ENCODE peak calls at places on chromosome 7, in eight cellular contexts. M, L, C, U, J, T, A and K are unnamed samples.

GRCh38 chr7:89623018-89623672 is 531.1 kb upstream of the STEAP1 start:
- DNase-seq in M (peak), L (peak), C (no peak), U (peak), J (peak), T (no peak), A (no peak), K (no peak)

GRCh38 chr7:16813232-16813616 is 8.4 kb upstream of the AGR2 start:
- DNase-seq in M (peak), L (no peak), C (no peak), U (no peak), J (no peak), T (no peak), A (no peak), K (no peak)

GRCh38 chr7:20647908-20648776 is 32.7 kb downstream of the ABCB5 start:
- DNase-seq in M (no peak), L (peak), C (no peak), U (no peak), J (peak), T (no peak), A (peak), K (no peak)

GRCh38 chr7:157851501-157852067 is 514.8 kb downstream of the DNAJB6 start:
- DNase-seq in M (peak), L (no peak), C (peak), U (no peak), J (no peak), T (peak), A (no peak), K (peak)

GRCh38 chr7:144019457-144019856 is 19.3 kb downstream of the OR6B1 start:
- DNase-seq in M (peak), L (no peak), C (no peak), U (peak), J (no peak), T (no peak), A (no peak), K (no peak)

GRCh38 chr7:115822801-115823200 is 207.8 kb downstream of the TFEC start:
- DNase-seq in M (no peak), L (no peak), C (no peak), U (no peak), J (no peak), T (no peak), A (no peak), K (no peak)

GRCh38 chr7:101119876-101120275 is 7.0 kb upstream of the SERPINE1 start:
- DNase-seq in M (no peak), L (no peak), C (no peak), U (no peak), J (no peak), T (no peak), A (no peak), K (no peak)

GRCh38 chr7:15620491-15621185 is 58.8 kb upstream of the AGMO start:
- DNase-seq in M (no peak), L (no peak), C (no peak), U (no peak), J (no peak), T (no peak), A (no peak), K (no peak)

GRCh38 chr7:37405603-37406122 is 43.0 kb downstream of the ELMO1 start:
- DNase-seq in M (no peak), L (no peak), C (no peak), U (no peak), J (no peak), T (no peak), A (peak), K (no peak)

GRCh38 chr7:4015371-4015770 is 666.7 kb upstream of the FOXK1 start:
- DNase-seq in M (no peak), L (no peak), C (no peak), U (no peak), J (no peak), T (peak), A (no peak), K (no peak)

GRCh38 chr7:68247566-68247965 is 1250.9 kb downstream of the TYW1 start:
- DNase-seq in M (no peak), L (no peak), C (no peak), U (no peak), J (no peak), T (no peak), A (no peak), K (no peak)

GRCh38 chr7:57867884-57868701 is 418.1 kb downstream of the ZNF716 start:
- DNase-seq in M (no peak), L (no peak), C (peak), U (no peak), J (peak), T (no peak), A (no peak), K (no peak)
- TF ChIP-seq EP300 in M (no peak), L (no peak), C (no peak), U (no peak), J (no peak), T (no peak), A (no peak), K (no peak)

DNA sequence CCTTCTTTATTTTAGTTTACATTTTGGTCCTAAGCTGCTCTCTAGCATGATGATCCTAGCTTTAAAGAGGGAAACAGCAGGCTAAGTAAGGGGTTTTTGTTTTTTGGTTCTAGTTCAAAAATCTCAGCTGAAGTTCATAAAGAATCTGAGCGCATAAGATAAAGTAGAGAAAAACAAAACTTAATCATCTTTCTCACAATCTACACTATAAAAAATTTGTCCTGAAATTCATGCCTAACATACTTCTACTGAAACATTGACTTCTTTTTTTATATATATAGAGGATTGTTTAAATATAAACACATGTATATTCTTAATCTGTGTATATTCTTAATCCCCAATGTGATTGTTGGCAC is 6.9 kb upstream of the IGF2BP3 start:
- DNase-seq in M (no peak), L (no peak), C (no peak), U (no peak), J (no peak), T (no peak), A (no peak), K (no peak)
- TF ChIP-seq EP300 in M (no peak), L (no peak), C (no peak), U (no peak), J (no peak), T (no peak), A (no peak), K (no peak)

GRCh38 chr7:79736418-79736817 is 283.0 kb upstream of the MAGI2 start:
- DNase-seq in M (no peak), L (no peak), C (no peak), U (no peak), J (no peak), T (no peak), A (no peak), K (no peak)

GRCh38 chr7:79740076-79740475 is 286.6 kb upstream of the MAGI2 start:
- DNase-seq in M (no peak), L (no peak), C (peak), U (no peak), J (no peak), T (no peak), A (no peak), K (no peak)

GRCh38 chr7:79741684-79742083 is 288.2 kb upstream of the MAGI2 start:
- DNase-seq in M (no peak), L (no peak), C (no peak), U (no peak), J (no peak), T (no peak), A (no peak), K (no peak)
- TF ChIP-seq EP300 in M (no peak), L (no peak), C (no peak), U (no peak), J (no peak), T (no peak), A (no peak), K (no peak)

DNA sequence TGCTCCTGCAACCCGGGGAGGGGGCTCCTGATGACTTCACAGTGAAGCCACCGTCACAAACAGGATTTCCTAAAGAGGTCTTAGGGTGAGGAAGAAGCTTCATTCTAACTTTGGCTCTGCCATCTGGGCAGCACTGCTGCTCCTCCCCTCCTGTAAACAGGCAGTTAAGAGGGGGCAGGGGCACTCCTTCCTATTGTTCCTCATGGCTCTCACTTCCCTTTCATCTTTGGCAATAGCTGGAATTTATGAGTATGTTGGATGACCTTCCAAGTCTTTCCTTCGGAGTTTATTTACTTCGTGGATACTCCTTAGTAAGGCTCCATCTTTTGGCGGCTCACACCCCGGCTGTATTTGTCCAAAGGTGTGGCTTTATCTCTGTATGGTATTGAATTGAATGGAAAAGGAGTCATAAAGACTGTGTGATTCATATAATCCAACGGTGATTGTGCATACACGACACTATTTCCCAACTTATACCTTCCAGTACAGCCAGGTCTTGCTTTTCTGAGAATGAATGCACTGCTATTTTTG is 55.4 kb upstream of the FAM133B start:
- DNase-seq in M (no peak), L (peak), C (no peak), U (no peak), J (no peak), T (peak), A (no peak), K (no peak)
- TF ChIP-seq EP300 in M (no peak), L (peak), C (no peak), U (no peak), J (no peak), T (no peak), A (no peak), K (no peak)

GRCh38 chr7:47931788-47932425 is 16.4 kb downstream of the PKD1L1 start:
- DNase-seq in M (no peak), L (no peak), C (no peak), U (no peak), J (no peak), T (no peak), A (no peak), K (no peak)

GRCh38 chr7:47932466-47933037 is 15.7 kb downstream of the PKD1L1 start:
- DNase-seq in M (no peak), L (no peak), C (no peak), U (no peak), J (no peak), T (no peak), A (no peak), K (no peak)

GRCh38 chr7:47934831-47935230 is 13.4 kb downstream of the PKD1L1 start:
- DNase-seq in M (no peak), L (no peak), C (no peak), U (no peak), J (no peak), T (no peak), A (no peak), K (no peak)

GRCh38 chr7:47933229-47933628 is 15.0 kb downstream of the PKD1L1 start:
- DNase-seq in M (no peak), L (no peak), C (no peak), U (no peak), J (no peak), T (no peak), A (no peak), K (no peak)

GRCh38 chr7:47931005-47931787 is 17.1 kb downstream of the PKD1L1 start:
- DNase-seq in M (no peak), L (no peak), C (no peak), U (no peak), J (no peak), T (no peak), A (no peak), K (no peak)
- TF ChIP-seq EP300 in M (no peak), L (no peak), C (no peak), U (no peak), J (no peak), T (no peak), A (no peak), K (no peak)

GRCh38 chr7:120856621-120857352 is 1.2 kb downstream of the TSPAN12 start:
- DNase-seq in M (no peak), L (peak), C (peak), U (peak), J (peak), T (no peak), A (peak), K (peak)
- TF ChIP-seq EP300 in M (no peak), L (no peak), C (no peak), U (no peak), J (no peak), T (no peak), A (no peak), K (no peak)